ENCODE peak calls at places on chromosomes 2 and 18, in four cellular contexts. Y, F, T and M are unnamed samples.

GRCh38 chr2:66305714-66306113 is 129.2 kb upstream of the MEIS1 start:
- DNase-seq in Y (no peak), F (no peak), T (peak), M (no peak)

GRCh38 chr2:177799531-177799930 is 273.0 kb downstream of the PDE11A start:
- DNase-seq in Y (peak), F (no peak), T (peak), M (peak)

GRCh38 chr18:77191241-77191751 is 58.4 kb upstream of the GALR1 start:
- DNase-seq in Y (no peak), F (no peak), T (no peak), M (no peak)

GRCh38 chr2:182228073-182228473 is 198.8 kb downstream of the PDE1A start:
- DNase-seq in Y (no peak), F (no peak), T (no peak), M (no peak)

GRCh38 chr2:85775406-85776381 is 21.9 kb downstream of the ATOH8 start:
- DNase-seq in Y (no peak), F (no peak), T (no peak), M (no peak)

GRCh38 chr2:220521591-220521990 is 894.2 kb downstream of the SLC4A3 start:
- DNase-seq in Y (no peak), F (no peak), T (no peak), M (peak)

GRCh38 chr2:224532931-224533330 is 52.2 kb downstream of the CUL3 start:
- DNase-seq in Y (no peak), F (no peak), T (no peak), M (no peak)

GRCh38 chr18:51867767-51868166 is 472.2 kb upstream of the DCC start:
- DNase-seq in Y (peak), F (no peak), T (no peak), M (no peak)

GRCh38 chr18:48780151-48781001 is 170.4 kb downstream of the SMAD7 start:
- DNase-seq in Y (no peak), F (no peak), T (peak), M (no peak)

GRCh38 chr2:197328461-197328860 is 17.9 kb upstream of the ANKRD44 start:
- DNase-seq in Y (no peak), F (no peak), T (no peak), M (no peak)

GRCh38 chr2:75432761-75433361 is 127.9 kb downstream of the EVA1A start:
- DNase-seq in Y (no peak), F (peak), T (peak), M (peak)

GRCh38 chr18:49656098-49656591 is 94.3 kb downstream of the LIPG start:
- DNase-seq in Y (no peak), F (no peak), T (no peak), M (peak)

GRCh38 chr2:30709516-30709915 is 97.7 kb downstream of the CAPN13 start:
- DNase-seq in Y (no peak), F (no peak), T (no peak), M (no peak)